ENCODE peak calls at places on chromosomes 16 and 17, in eight cellular contexts. B is GM06990, J is fibroblast of lung, E is ascending aorta, M is thoracic aorta, H is dorsolateral prefrontal cortex, S is vagina, G is IMR-90. R is an unnamed sample. For H3K27me3, the result is how much of the 10 kb centered on the place peaks cover.

GRCh38 chr16:57911711-57912110 is 59.2 kb downstream of the CNGB1 start:
- DNase-seq in J (no peak), E (no peak), S (no peak), B (no peak), H (no peak), M (no peak), G (no peak), R (no peak)

GRCh38 chr16:12236491-12237030 is 260.0 kb downstream of the SNX29 start:
- DNase-seq in M (no peak), S (no peak), B (no peak), G (peak), J (no peak), H (no peak), E (no peak), R (peak)

GRCh38 chr16:86725401-86725800 is 147.1 kb downstream of the FOXL1 start:
- DNase-seq in E (no peak), H (no peak), J (peak), M (no peak), G (peak), B (no peak), S (no peak), R (no peak)

GRCh38 chr17:39144414-39144813 is 7.0 kb downstream of the PLXDC1 start:
- DNase-seq in G (peak), E (peak), B (no peak), S (no peak), J (peak), M (no peak), H (peak), R (no peak)

GRCh38 chr17:8739104-8739503 is 5.5 kb downstream of the CCDC42 start:
- DNase-seq in B (no peak), G (no peak), E (no peak), S (no peak), H (no peak), J (no peak), M (no peak), R (no peak)

GRCh38 chr17:80732268-80732667 is 187.6 kb downstream of the RPTOR start:
- DNase-seq in E (no peak), M (no peak), H (no peak), B (no peak), S (no peak), G (peak), J (peak), R (no peak)

GRCh38 chr17:15436399-15437369 is 30.7 kb downstream of the CDRT4 start:
- DNase-seq in S (no peak), J (peak), B (no peak), E (no peak), M (no peak), H (peak), G (peak), R (no peak)

GRCh38 chr17:4950757-4951204 is at the start of gene ENO3:
- DNase-seq in H (no peak), J (no peak), S (no peak), B (no peak), E (no peak), G (no peak), M (no peak), R (no peak)

GRCh38 chr17:44536090-44536960 is 21.0 kb upstream of the FZD2 start:
- DNase-seq in E (no peak), M (no peak), S (no peak), J (peak), H (no peak), B (no peak), G (no peak), R (no peak)

GRCh38 chr16:77070683-77071082 is 120.3 kb upstream of the MON1B start:
- DNase-seq in M (no peak), H (no peak), G (no peak), B (no peak), J (no peak), S (no peak), E (no peak), R (no peak)

GRCh38 chr16:48918520-48919258 is 308.7 kb upstream of the N4BP1 start:
- DNase-seq in E (no peak), M (no peak), J (no peak), B (no peak), G (no peak), S (no peak), H (no peak), R (peak)

GRCh38 chr17:64336760-64337413 is 53.8 kb downstream of the PECAM1 start:
- DNase-seq in B (no peak), E (no peak), S (no peak), G (no peak), H (no peak), J (no peak), M (no peak), R (no peak)

GRCh38 chr17:30344283-30345088 is 10.6 kb upstream of the TMIGD1 start:
- DNase-seq in B (no peak), S (no peak), G (peak), E (no peak), H (peak), J (peak), M (no peak), R (no peak)

GRCh38 chr16:10694306-10694705 is 424 bp downstream of the TEKT5 start:
- DNase-seq in H (no peak), G (no peak), M (no peak), S (no peak), B (no peak), J (no peak), E (no peak), R (no peak)

GRCh38 chr16:87963400-87963799 is 12.2 kb downstream of the BANP start:
- DNase-seq in G (peak), E (no peak), J (peak), M (no peak), H (no peak), B (no peak), S (no peak), R (peak)

GRCh38 chr17:50944054-50944901 is 78.1 kb upstream of the TOB1 start:
- DNase-seq in S (no peak), J (peak), E (peak), G (peak), M (no peak), B (peak), H (peak), R (no peak)

GRCh38 chr17:7782237-7782636 is 51.8 kb upstream of the KDM6B start:
- DNase-seq in E (no peak), S (no peak), M (no peak), G (peak), J (peak), B (no peak), H (no peak), R (no peak)

GRCh38 chr16:49621240-49622083 is 234.4 kb downstream of the ZNF423 start:
- DNase-seq in G (no peak), E (peak), M (no peak), B (no peak), J (no peak), H (no peak), S (no peak), R (no peak)

GRCh38 chr17:53449324-53449723 is 373.4 kb upstream of the KIF2B start:
- DNase-seq in G (no peak), B (no peak), S (no peak), J (no peak), E (no peak), M (no peak), H (no peak), R (no peak)

GRCh38 chr16:23223368-23223767 is 40.8 kb downstream of the SCNN1G start:
- DNase-seq in B (no peak), M (no peak), J (no peak), H (no peak), S (no peak), G (no peak), E (no peak), R (no peak)

GRCh38 chr16:54720259-54720658 is 210.4 kb upstream of the IRX5 start:
- DNase-seq in B (no peak), G (no peak), E (no peak), M (no peak), H (no peak), S (no peak), J (no peak), R (no peak)

GRCh38 chr16:31441956-31442355 is 633 bp downstream of the ZNF843 start:
- DNase-seq in S (no peak), M (no peak), B (no peak), H (no peak), G (no peak), J (no peak), E (no peak), R (no peak)

GRCh38 chr16:17224350-17224749 is 246.4 kb downstream of the XYLT1 start:
- DNase-seq in M (no peak), E (no peak), B (no peak), G (no peak), S (no peak), H (no peak), J (no peak), R (no peak)

GRCh38 chr17:15340966-15341365 is 431 bp downstream of the TEKT3 start:
- DNase-seq in M (no peak), H (no peak), B (no peak), S (no peak), J (no peak), G (no peak), E (no peak), R (no peak)

GRCh38 chr17:22266231-22266630 is 573.9 kb downstream of the KCNJ18 start:
- DNase-seq in G (no peak), M (no peak), E (no peak), H (no peak), B (no peak), J (no peak), S (no peak), R (no peak)

GRCh38 chr17:57548421-57549385 is 196.4 kb downstream of the CCDC182 start:
- DNase-seq in B (no peak), J (peak), S (no peak), E (no peak), M (no peak), H (no peak), G (no peak), R (no peak)

GRCh38 chr17:55056530-55056929 is 88.0 kb downstream of the STXBP4 start:
- DNase-seq in E (no peak), G (no peak), B (no peak), H (no peak), M (no peak), J (no peak), S (no peak), R (no peak)

GRCh38 chr17:3944485-3945388 is 19.5 kb downstream of the ATP2A3 start:
- DNase-seq in S (no peak), M (no peak), J (peak), G (peak), B (no peak), H (peak), E (no peak), R (no peak)

GRCh38 chr16:23679274-23679985 is 741 bp downstream of the PLK1 start:
- DNase-seq in H (no peak), M (no peak), S (no peak), B (peak), G (peak), J (peak), E (no peak), R (no peak)

GRCh38 chr17:39591958-39592954 is 15.5 kb downstream of the NEUROD2 start:
- DNase-seq in E (no peak), S (no peak), H (no peak), G (peak), M (no peak), J (peak), B (no peak), R (no peak)

GRCh38 chr16:23754594-23755483 is at the start of gene CHP2:
- DNase-seq in M (no peak), G (no peak), H (no peak), J (no peak), B (no peak), E (no peak), S (no peak), R (no peak)

GRCh38 chr16:15674571-15674970 is 24.5 kb downstream of the NDE1 start:
- DNase-seq in S (no peak), G (no peak), E (no peak), M (no peak), B (no peak), J (no peak), H (no peak), R (no peak)

GRCh38 chr17:17780941-17781590 is 55.7 kb downstream of the SREBF1 start:
- DNase-seq in H (no peak), E (peak), G (peak), J (peak), M (no peak), B (no peak), S (no peak), R (peak)

GRCh38 chr17:7931709-7932482 is at the start of the genes CNTROB and TRAPPC1:
- DNase-seq in M (peak), S (peak), J (peak), G (peak), B (peak), H (peak), E (peak), R (peak)

GRCh38 chr16:30068750-30069574 is 3.4 kb downstream of the ALDOA start:
- DNase-seq in G (no peak), S (no peak), M (no peak), E (no peak), B (no peak), H (no peak), J (no peak), R (no peak)

GRCh38 chr16:52552643-52553042 is 5.7 kb upstream of the TOX3 start:
- DNase-seq in J (no peak), M (no peak), S (no peak), H (no peak), G (no peak), E (no peak), B (no peak), R (peak)

GRCh38 chr16:31876955-31877828 is 3.6 kb downstream of the ZNF267 start:
- DNase-seq in H (no peak), B (peak), S (no peak), E (no peak), J (peak), G (peak), M (no peak), R (peak)

DNA sequence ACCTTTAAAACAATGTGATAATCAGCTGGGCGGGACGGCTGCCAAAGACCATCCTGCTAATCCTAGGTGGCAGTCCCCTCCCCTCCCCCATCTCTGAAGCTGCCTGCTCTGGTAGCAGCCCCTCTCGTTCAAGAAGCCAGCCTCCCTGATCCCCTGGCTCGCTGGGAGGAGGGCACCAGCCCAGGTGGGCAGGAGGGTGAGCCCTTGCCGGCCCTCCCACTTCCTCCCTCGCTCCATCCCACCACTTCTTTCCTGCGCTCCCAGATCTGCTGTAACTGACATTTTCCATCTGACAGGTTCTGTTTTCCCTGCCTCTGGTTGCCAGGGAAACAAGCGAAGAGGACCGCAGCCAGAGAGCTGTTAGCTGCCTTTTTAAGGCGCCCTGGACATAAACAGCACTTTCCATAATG is 155.7 kb upstream of the TNRC6C start:
- DNase-seq in J (peak), G (peak), S (no peak), M (no peak), B (no peak), H (no peak), E (peak), R (peak)
- H3K4me3 ChIP-seq in J (no peak), G (no peak), S (no peak), M (peak), B (no peak), H (no peak), E (peak), R (no peak)

DNA sequence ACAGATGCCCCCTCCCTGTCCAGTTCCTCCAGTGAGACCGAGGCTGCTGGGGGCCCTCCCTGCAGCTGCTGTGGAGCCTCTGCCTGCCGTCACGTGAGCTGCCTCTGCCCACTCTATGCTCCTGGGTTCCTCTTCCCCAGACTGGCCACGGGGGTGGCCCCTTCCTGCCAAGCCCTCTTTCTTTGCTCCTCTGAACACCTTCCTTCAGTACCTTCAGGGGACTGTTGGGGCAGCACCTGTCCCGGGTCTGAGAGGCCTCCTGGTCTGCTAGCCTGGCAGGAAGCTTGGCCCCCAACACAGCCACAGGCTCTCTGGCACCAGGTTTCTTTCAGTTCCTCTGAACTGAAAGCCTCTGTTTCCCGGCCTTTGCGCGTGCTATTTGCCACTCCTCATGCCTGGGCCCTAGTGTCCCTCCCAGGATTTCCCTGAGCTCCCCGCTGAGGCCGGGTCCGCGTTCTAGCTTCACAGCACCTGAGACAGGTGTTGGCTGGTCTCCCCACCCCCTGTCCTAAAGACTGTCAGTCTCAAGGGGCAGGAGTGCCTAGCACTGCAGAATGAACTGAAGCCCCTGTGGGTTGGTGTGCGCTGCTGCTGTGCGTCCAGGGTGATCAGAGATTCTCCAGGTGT is 6.6 kb upstream of the ATP6V0C start:
- DNase-seq in S (no peak), B (peak), E (no peak), H (no peak), M (no peak), J (no peak), G (no peak), R (no peak)
- TF ChIP-seq CTCF in S (no peak), B (peak), E (no peak), H (no peak), M (no peak), J (no peak), G (no peak), R (no peak)

DNA sequence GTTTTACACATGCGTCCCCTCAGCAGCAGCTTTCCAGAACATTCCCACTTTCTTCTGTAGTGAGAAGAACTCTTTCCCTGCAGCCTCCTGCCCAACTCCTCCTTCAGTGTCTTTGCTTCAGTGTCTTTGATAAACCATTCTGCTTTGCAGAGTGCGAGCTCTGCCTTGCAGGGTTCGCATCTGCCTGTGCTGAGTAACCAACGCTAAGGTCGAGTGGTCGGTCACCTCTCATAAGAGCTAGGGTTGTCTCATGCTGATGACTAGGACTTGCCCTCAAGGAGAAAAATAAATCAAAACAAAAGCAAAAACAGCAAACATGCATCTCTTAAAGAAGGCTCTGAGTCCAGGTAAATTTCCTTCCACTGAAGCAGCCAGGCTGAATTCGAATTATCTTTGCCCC is 22.7 kb downstream of the MAPT start:
- DNase-seq in M (no peak), E (no peak), B (no peak), J (no peak), G (no peak), H (no peak), S (no peak), R (no peak)
- H3K27me3 ChIP-seq in M (under half), E (under half), B (under half), J (under half), G (under half), H (under half), S (under half), R (under half)

GRCh38 chr16:50861451-50861850 is 119.6 kb downstream of the CYLD start:
- DNase-seq in E (peak), J (no peak), H (no peak), M (no peak), G (no peak), B (no peak), S (peak), R (no peak)
- H3K4me3 ChIP-seq in E (no peak), J (no peak), H (no peak), M (no peak), G (no peak), B (no peak), S (no peak), R (no peak)

DNA sequence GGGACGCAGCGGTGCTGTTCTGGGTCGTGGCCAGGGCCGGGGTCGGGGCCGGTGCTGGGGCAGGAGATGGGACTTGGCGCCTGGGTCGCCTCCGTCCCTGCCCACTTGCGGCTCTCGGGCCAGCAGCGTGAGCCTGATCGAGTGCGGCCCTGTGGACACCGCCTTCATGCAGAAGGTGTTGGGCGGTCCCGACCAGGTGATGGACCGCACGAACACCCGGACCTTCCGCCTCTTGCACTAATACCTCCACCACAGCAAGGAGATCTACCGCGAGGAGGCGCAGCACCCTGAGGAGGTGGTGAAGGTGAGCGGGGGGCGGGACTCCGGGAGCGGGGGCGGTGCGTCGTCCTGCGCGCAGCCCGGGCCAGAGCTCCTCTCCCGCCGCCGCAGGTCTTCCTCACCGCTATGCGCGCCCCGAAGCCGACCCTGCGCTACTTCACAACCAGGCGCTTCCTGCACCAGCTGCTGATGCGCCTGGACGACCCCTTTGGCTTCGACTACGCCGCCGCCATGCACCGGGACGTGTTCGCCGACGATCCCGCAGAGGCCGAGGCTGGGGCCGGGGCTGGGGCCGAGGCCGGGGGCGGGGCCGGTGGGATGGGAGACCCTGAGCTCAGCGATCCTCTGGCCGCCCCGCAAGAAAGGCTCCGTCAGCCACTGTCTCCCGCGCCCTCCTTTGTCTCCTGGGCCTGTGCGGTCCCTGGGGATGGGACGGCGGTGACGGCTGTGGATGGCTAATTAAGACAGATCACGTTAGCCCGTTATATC is 4.5 kb upstream of the HSD17B1 start:
- DNase-seq in E (no peak), J (no peak), G (no peak), S (no peak), M (no peak), B (peak), H (no peak), R (no peak)
- TF ChIP-seq CTCF in E (no peak), J (peak), G (no peak), S (no peak), M (no peak), B (peak), H (no peak), R (peak)

GRCh38 chr16:67490330-67491096 is 7.2 kb upstream of the AGRP start:
- DNase-seq in M (no peak), H (no peak), E (no peak), S (no peak), G (peak), J (peak), B (no peak), R (no peak)
- H3K27me3 ChIP-seq in M (under half), H (under half), E (under half), S (under half), G (under half), J (under half), B (under half), R (under half)

R was measured in kidney epithelial cell.